ENCODE peak calls at places on chromosomes 12 and 14, in eight cellular contexts. One of them, this sample, is unnamed.

GRCh38 chr12:124109760-124110159 is 136.7 kb downstream of the ZNF664 start:
- DNase-seq in cardiac muscle cell: peak
- DNase-seq in kidney: no peak
- DNase-seq in HL-60: peak
- DNase-seq in heart right ventricle: no peak
- DNase-seq in activated CD4-positive, CD25-positive, alpha-beta regulatory T cell: no peak
- DNase-seq in activated CD4-positive, alpha-beta T cell treated with anti-CD3 and anti-CD28 coated beads, Interleukin-2, amount 50 U/mL, for 1 hour: no peak
- DNase-seq in NAMALWA: peak
- DNase-seq in this sample: peak

GRCh38 chr14:105039458-105040205 is 18.7 kb upstream of the CDCA4 start:
- DNase-seq in cardiac muscle cell: no peak
- DNase-seq in kidney: peak
- DNase-seq in HL-60: no peak
- DNase-seq in heart right ventricle: no peak
- DNase-seq in activated CD4-positive, CD25-positive, alpha-beta regulatory T cell: no peak
- DNase-seq in activated CD4-positive, alpha-beta T cell treated with anti-CD3 and anti-CD28 coated beads, Interleukin-2, amount 50 U/mL, for 1 hour: no peak
- DNase-seq in NAMALWA: no peak
- DNase-seq in this sample: no peak

GRCh38 chr14:59275668-59276067 is 87.2 kb downstream of the DAAM1 start:
- DNase-seq in cardiac muscle cell: peak
- DNase-seq in kidney: no peak
- DNase-seq in HL-60: no peak
- DNase-seq in heart right ventricle: no peak
- DNase-seq in activated CD4-positive, CD25-positive, alpha-beta regulatory T cell: no peak
- DNase-seq in activated CD4-positive, alpha-beta T cell treated with anti-CD3 and anti-CD28 coated beads, Interleukin-2, amount 50 U/mL, for 1 hour: no peak
- DNase-seq in NAMALWA: no peak
- DNase-seq in this sample: no peak

GRCh38 chr12:25806271-25806670 is 152.2 kb upstream of the RASSF8 start:
- DNase-seq in cardiac muscle cell: peak
- DNase-seq in kidney: no peak
- DNase-seq in HL-60: no peak
- DNase-seq in heart right ventricle: no peak
- DNase-seq in activated CD4-positive, CD25-positive, alpha-beta regulatory T cell: no peak
- DNase-seq in activated CD4-positive, alpha-beta T cell treated with anti-CD3 and anti-CD28 coated beads, Interleukin-2, amount 50 U/mL, for 1 hour: no peak
- DNase-seq in NAMALWA: no peak
- DNase-seq in this sample: peak

GRCh38 chr12:4107436-4107878 is 166.1 kb upstream of the CCND2 start:
- DNase-seq in cardiac muscle cell: peak
- DNase-seq in kidney: no peak
- DNase-seq in HL-60: peak
- DNase-seq in heart right ventricle: peak
- DNase-seq in activated CD4-positive, CD25-positive, alpha-beta regulatory T cell: peak
- DNase-seq in activated CD4-positive, alpha-beta T cell treated with anti-CD3 and anti-CD28 coated beads, Interleukin-2, amount 50 U/mL, for 1 hour: peak
- DNase-seq in NAMALWA: peak
- DNase-seq in this sample: peak

GRCh38 chr12:16246264-16246663 is 31.2 kb downstream of the SLC15A5 start:
- DNase-seq in cardiac muscle cell: no peak
- DNase-seq in kidney: no peak
- DNase-seq in HL-60: no peak
- DNase-seq in heart right ventricle: no peak
- DNase-seq in activated CD4-positive, CD25-positive, alpha-beta regulatory T cell: no peak
- DNase-seq in activated CD4-positive, alpha-beta T cell treated with anti-CD3 and anti-CD28 coated beads, Interleukin-2, amount 50 U/mL, for 1 hour: no peak
- DNase-seq in NAMALWA: no peak
- DNase-seq in this sample: no peak

GRCh38 chr14:38208825-38209562 is 1.3 kb downstream of the SSTR1 start:
- DNase-seq in cardiac muscle cell: peak
- DNase-seq in kidney: peak
- DNase-seq in HL-60: no peak
- DNase-seq in heart right ventricle: peak
- DNase-seq in activated CD4-positive, CD25-positive, alpha-beta regulatory T cell: no peak
- DNase-seq in activated CD4-positive, alpha-beta T cell treated with anti-CD3 and anti-CD28 coated beads, Interleukin-2, amount 50 U/mL, for 1 hour: no peak
- DNase-seq in NAMALWA: no peak
- DNase-seq in this sample: no peak

GRCh38 chr12:110135806-110136205 is 11.6 kb downstream of the IFT81 start:
- DNase-seq in cardiac muscle cell: no peak
- DNase-seq in kidney: no peak
- DNase-seq in HL-60: no peak
- DNase-seq in heart right ventricle: no peak
- DNase-seq in activated CD4-positive, CD25-positive, alpha-beta regulatory T cell: no peak
- DNase-seq in activated CD4-positive, alpha-beta T cell treated with anti-CD3 and anti-CD28 coated beads, Interleukin-2, amount 50 U/mL, for 1 hour: no peak
- DNase-seq in NAMALWA: no peak
- DNase-seq in this sample: no peak

GRCh38 chr12:13379531-13379930 is 183.0 kb downstream of the EMP1 start:
- DNase-seq in cardiac muscle cell: no peak
- DNase-seq in kidney: no peak
- DNase-seq in HL-60: no peak
- DNase-seq in heart right ventricle: no peak
- DNase-seq in activated CD4-positive, CD25-positive, alpha-beta regulatory T cell: no peak
- DNase-seq in activated CD4-positive, alpha-beta T cell treated with anti-CD3 and anti-CD28 coated beads, Interleukin-2, amount 50 U/mL, for 1 hour: no peak
- DNase-seq in NAMALWA: no peak
- DNase-seq in this sample: no peak

GRCh38 chr12:80648866-80649265 is 58.6 kb upstream of the MYF6 start:
- DNase-seq in cardiac muscle cell: peak
- DNase-seq in kidney: no peak
- DNase-seq in HL-60: no peak
- DNase-seq in heart right ventricle: no peak
- DNase-seq in activated CD4-positive, CD25-positive, alpha-beta regulatory T cell: no peak
- DNase-seq in activated CD4-positive, alpha-beta T cell treated with anti-CD3 and anti-CD28 coated beads, Interleukin-2, amount 50 U/mL, for 1 hour: no peak
- DNase-seq in NAMALWA: no peak
- DNase-seq in this sample: no peak